ENCODE peak calls at places on chromosomes 5 and 9, in five cellular contexts. P is psoas muscle, H is coronary artery, K is AG09309, U is IMR-90. F is an unnamed sample.

GRCh38 chr9:35790385-35791291 is 753 bp upstream of the NPR2 start:
- DNase-seq in H (no peak), P (peak; percentile 79), K (peak; percentile 55), U (peak; percentile 83), F (peak; percentile 78)

GRCh38 chr5:89417990-89418820 is 535.2 kb upstream of the MEF2C start:
- DNase-seq in H (no peak), U (no peak), P (no peak), K (no peak), F (no peak)

GRCh38 chr9:124281934-124282351 is 24.2 kb downstream of the NEK6 start:
- DNase-seq in U (no peak), K (no peak), P (no peak), H (no peak), F (no peak)

GRCh38 chr5:100902406-100903035 is 561 bp downstream of the ST8SIA4 start:
- DNase-seq in K (no peak), H (no peak), P (no peak), U (no peak), F (peak; percentile 13)

GRCh38 chr9:137326436-137327060 is 24.5 kb upstream of the NRARP start:
- DNase-seq in P (no peak), H (no peak), U (no peak), K (no peak), F (no peak)

GRCh38 chr9:17004500-17004899 is 130.3 kb upstream of the CNTLN start:
- DNase-seq in H (no peak), K (no peak), P (no peak), U (peak; percentile 49), F (peak; percentile 69)

GRCh38 chr5:107781451-107781850 is 110.7 kb upstream of the EFNA5 start:
- DNase-seq in K (no peak), H (no peak), P (no peak), U (peak; percentile 48), F (no peak)

GRCh38 chr9:129486496-129487306 is 134.2 kb downstream of the C9orf50 start:
- DNase-seq in H (peak; percentile 98), P (peak; percentile 86), U (peak; percentile 57), K (no peak), F (peak; percentile 93)

GRCh38 chr5:61603211-61603908 is 271.3 kb downstream of the ZSWIM6 start:
- DNase-seq in U (no peak), P (no peak), K (no peak), H (no peak), F (no peak)

GRCh38 chr5:141402553-141403328 is at the start of gene PCDHGA9:
- DNase-seq in P (peak; percentile 59), H (no peak), K (no peak), U (peak; percentile 40), F (peak; percentile 42)

GRCh38 chr5:150694638-150695037 is 6.2 kb downstream of the RBM22 start:
- DNase-seq in H (no peak), K (no peak), U (peak; percentile 54), P (no peak), F (no peak)

GRCh38 chr9:124415852-124416484 is 726 bp upstream of the PSMB7 start:
- DNase-seq in P (no peak), K (no peak), U (no peak), H (no peak), F (no peak)

GRCh38 chr5:10354048-10354872 is 765 bp downstream of the MARCHF6 start:
- DNase-seq in U (peak; percentile 50), P (no peak), H (no peak), K (no peak), F (no peak)

GRCh38 chr5:13946111-13946510 is 1.6 kb upstream of the DNAH5 start:
- DNase-seq in K (peak; percentile 13), U (peak; percentile 10), P (no peak), H (no peak), F (no peak)

GRCh38 chr9:16090907-16091629 is 538.2 kb downstream of the CCDC171 start:
- DNase-seq in K (no peak), U (peak; percentile 57), H (no peak), P (no peak), F (peak; percentile 60)

GRCh38 chr5:13957032-13957645 is 12.7 kb upstream of the DNAH5 start:
- DNase-seq in H (no peak), P (no peak), K (peak; percentile 10), U (peak; percentile 78), F (peak; percentile 66)

GRCh38 chr5:1526151-1526631 is 2.4 kb upstream of the LPCAT1 start:
- DNase-seq in U (no peak), P (peak; percentile 42), K (no peak), H (peak; percentile 68), F (no peak)

GRCh38 chr9:72113081-72113480 is 36.2 kb upstream of the GDA start:
- DNase-seq in K (no peak), P (no peak), H (no peak), U (no peak), F (no peak)

GRCh38 chr9:92406506-92406905 is 2.1 kb upstream of the OGN start:
- DNase-seq in K (no peak), H (peak; percentile 81), U (no peak), P (no peak), F (no peak)

GRCh38 chr5:123154857-123155467 is 65.9 kb downstream of the PRDM6 start:
- DNase-seq in H (no peak), U (no peak), K (no peak), P (no peak), F (no peak)

DNA sequence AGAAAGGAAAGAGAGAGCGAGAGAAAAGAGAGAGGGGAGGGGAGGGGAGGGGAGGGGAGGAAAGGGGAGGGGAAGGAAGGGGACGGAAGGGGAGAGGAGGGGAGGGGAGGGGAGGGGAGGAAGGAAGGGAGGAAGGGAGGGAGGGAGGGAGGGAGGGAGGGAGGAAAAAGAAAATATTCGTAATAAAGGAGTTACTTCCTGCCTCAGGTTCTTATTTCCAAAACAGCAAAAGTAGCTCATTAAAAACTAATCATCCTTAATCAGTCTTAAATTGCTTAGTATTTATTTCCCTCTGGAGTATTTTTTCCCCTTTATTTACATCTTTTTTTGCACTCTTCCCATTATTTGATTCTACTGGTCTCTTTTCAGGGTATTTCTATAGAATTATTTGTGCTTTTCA is 162.3 kb downstream of the FANCC start:
- DNase-seq in H (no peak), U (no peak), P (no peak), K (no peak), F (no peak)
- TF ChIP-seq CTCF in H (no peak), U (no peak), P (no peak), K (no peak), F (no peak)

GRCh38 chr5:33490071-33490665 is 49.4 kb downstream of the TARS1 start:
- DNase-seq in K (no peak), P (no peak), U (no peak), H (no peak), F (no peak)
- H3K4me3 ChIP-seq in K (no peak overlapping the region), P (no peak overlapping the region), U (no peak overlapping the region), H (no peak overlapping the region), F (no peak overlapping the region)

GRCh38 chr9:128201441-128202369 is 1.5 kb upstream of the DNM1 start:
- DNase-seq in U (peak; percentile 71), H (no peak), P (no peak), K (no peak), F (no peak)
- TF ChIP-seq CTCF in U (no peak), H (no peak), P (no peak), K (no peak), F (no peak)

GRCh38 chr5:387491-388265 is 55.3 kb upstream of the EXOC3 start:
- DNase-seq in U (no peak), P (no peak), H (peak; percentile 46), K (no peak), F (no peak)
- H3K4me3 ChIP-seq in U (no peak overlapping the region), P (no peak overlapping the region), H (no peak overlapping the region), K (no peak overlapping the region), F (no peak overlapping the region)

GRCh38 chr5:178283520-178283919 is 50.9 kb upstream of the PHYKPL start:
- DNase-seq in U (no peak), K (no peak), H (no peak), P (no peak), F (no peak)

GRCh38 chr5:178284996-178285395 is 52.4 kb upstream of the PHYKPL start:
- DNase-seq in P (peak; percentile 8), K (no peak), U (no peak), H (no peak), F (no peak)

GRCh38 chr5:178282391-178282790 is 49.8 kb upstream of the PHYKPL start:
- DNase-seq in K (no peak), P (peak; percentile 27), H (no peak), U (no peak), F (no peak)

GRCh38 chr5:178285399-178286225 is 53.0 kb upstream of the PHYKPL start:
- DNase-seq in K (no peak), H (no peak), P (peak; percentile 29), U (no peak), F (no peak)

GRCh38 chr5:178284095-178284675 is 51.6 kb upstream of the PHYKPL start:
- DNase-seq in H (no peak), P (no peak), K (no peak), U (peak; percentile 3), F (peak; percentile 25)
- TF ChIP-seq CTCF in H (no peak), P (peak; percentile 59), K (peak; percentile 42), U (peak; percentile 36), F (peak; percentile 37)

GRCh38 chr9:81627481-81627880 is 61.9 kb downstream of the TLE1 start:
- DNase-seq in K (no peak), H (no peak), P (no peak), U (no peak), F (no peak)
- H3K4me3 ChIP-seq in K (no peak overlapping the region), H (no peak overlapping the region), P (no peak overlapping the region), U (no peak overlapping the region), F (no peak overlapping the region)

DNA sequence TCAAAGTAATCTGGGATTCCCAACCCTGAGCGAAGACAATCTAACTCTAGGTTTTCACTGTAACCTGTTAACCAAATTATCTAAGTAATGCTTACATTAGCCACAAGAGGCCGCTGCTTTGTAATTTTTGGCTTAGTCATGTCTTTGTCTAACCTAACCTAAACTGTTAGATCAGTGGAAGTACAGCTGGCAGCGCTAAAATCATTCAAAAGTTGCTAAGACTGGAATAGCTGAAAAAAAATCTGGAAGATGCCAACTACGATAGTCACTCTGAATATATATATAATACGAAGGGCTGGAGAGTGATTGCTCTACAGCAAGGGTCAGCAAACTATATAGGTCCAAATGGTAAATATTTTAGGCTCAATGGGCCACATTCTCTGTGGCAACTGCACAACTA is 60.2 kb downstream of the FBXO38 start:
- DNase-seq in U (peak; percentile 78), K (peak; percentile 31), P (no peak), H (no peak), F (peak; percentile 57)
- TF ChIP-seq CTCF in U (peak; percentile 77), K (peak; percentile 63), P (peak; percentile 80), H (peak; percentile 62), F (peak; percentile 54)

GRCh38 chr9:134455951-134456739 is 129.9 kb downstream of the RXRA start:
- DNase-seq in H (peak; percentile 90), K (peak; percentile 99), P (peak; percentile 89), U (peak; percentile 99), F (peak; percentile 98)
- H3K4me3 ChIP-seq in H (peak overlapping the region; percentile 63), K (no peak overlapping the region), P (peak overlapping the region; percentile 53), U (no peak overlapping the region), F (no peak overlapping the region)

F was measured in foreskin fibroblast.